ENCODE peak calls at places on chromosomes 16 and 17, in nine cellular contexts. T, G, Q, F, H, I, L, Z and X are unnamed samples.

GRCh38 chr17:81429353-81429774 is 34.1 kb downstream of the BAHCC1 start:
- DNase-seq in T (no peak), G (peak; percentile 94), I (no peak), L (peak; percentile 80), Q (no peak), F (peak; percentile 86), H (peak; percentile 90), Z (peak; percentile 80), X (no peak)

GRCh38 chr16:87145181-87146176 is 171.7 kb downstream of the C16orf95 start:
- DNase-seq in I (no peak), T (no peak), L (peak; percentile 43), Z (no peak), H (no peak), Q (no peak), F (no peak), G (no peak), X (no peak)

GRCh38 chr17:32519769-32520701 is 33.2 kb downstream of the CDK5R1 start:
- DNase-seq in Q (no peak), F (peak; percentile 26), Z (no peak), T (no peak), H (peak; percentile 30), I (peak; percentile 61), G (peak; percentile 14), L (no peak), X (no peak)

GRCh38 chr16:14353340-14353739 is 276.7 kb downstream of the PARN start:
- DNase-seq in G (no peak), L (no peak), Q (no peak), I (no peak), H (no peak), T (no peak), Z (no peak), F (no peak), X (no peak)

GRCh38 chr16:89315791-89316581 is 98.5 kb downstream of the ZNF778 start:
- DNase-seq in F (peak; percentile 44), I (peak; percentile 75), H (peak; percentile 34), Q (no peak), L (peak; percentile 58), Z (peak; percentile 69), G (no peak), T (no peak), X (no peak)

GRCh38 chr17:77434136-77435114 is 293.7 kb downstream of the SEC14L1 start:
- DNase-seq in G (no peak), I (no peak), T (no peak), F (no peak), L (no peak), Q (no peak), H (no peak), Z (no peak), X (no peak)

GRCh38 chr16:12168054-12169018 is 191.8 kb downstream of the SNX29 start:
- DNase-seq in Q (no peak), T (no peak), H (no peak), I (no peak), Z (no peak), L (no peak), F (no peak), G (no peak), X (no peak)

GRCh38 chr17:74432484-74433391 is 850 bp downstream of the GPRC5C start:
- DNase-seq in T (no peak), G (no peak), L (no peak), H (no peak), I (no peak), F (no peak), Z (peak; percentile 50), Q (no peak), X (no peak)

GRCh38 chr17:70804161-70804560 is 634.8 kb downstream of the KCNJ2 start:
- DNase-seq in Q (no peak), L (no peak), T (no peak), G (no peak), Z (no peak), H (no peak), F (no peak), I (no peak), X (no peak)

GRCh38 chr16:3168706-3169105 is 19.3 kb upstream of the OR1F1 start:
- DNase-seq in F (no peak), G (no peak), Q (no peak), Z (no peak), I (no peak), L (no peak), H (no peak), T (no peak), X (no peak)

GRCh38 chr17:76078859-76079576 is at the start of gene ZACN:
- DNase-seq in L (no peak), Q (no peak), F (no peak), H (no peak), I (no peak), T (no peak), Z (peak; percentile 47), G (no peak), X (no peak)

GRCh38 chr17:76081295-76082210 is 2.6 kb downstream of the ZACN start:
- DNase-seq in I (no peak), F (no peak), T (no peak), Z (no peak), L (no peak), Q (no peak), H (no peak), G (no peak), X (no peak)

GRCh38 chr17:76080934-76081287 is 1.9 kb downstream of the ZACN start:
- DNase-seq in T (no peak), I (no peak), F (no peak), Z (no peak), L (no peak), H (no peak), Q (no peak), G (no peak), X (no peak)

GRCh38 chr17:76080207-76080933 is 1.4 kb downstream of the ZACN start:
- DNase-seq in I (no peak), Q (no peak), Z (peak; percentile 48), T (no peak), L (no peak), H (no peak), F (no peak), G (no peak), X (no peak)

GRCh38 chr17:76079577-76080206 is 710 bp downstream of the ZACN start:
- DNase-seq in H (no peak), I (no peak), T (no peak), Q (no peak), F (no peak), L (no peak), Z (no peak), G (no peak), X (no peak)
- TF ChIP-seq CTCF in H (no peak), I (no peak), T (peak; percentile 44), Q (no peak), F (no peak), L (no peak), Z (no peak), G (no peak), X (no peak)

DNA sequence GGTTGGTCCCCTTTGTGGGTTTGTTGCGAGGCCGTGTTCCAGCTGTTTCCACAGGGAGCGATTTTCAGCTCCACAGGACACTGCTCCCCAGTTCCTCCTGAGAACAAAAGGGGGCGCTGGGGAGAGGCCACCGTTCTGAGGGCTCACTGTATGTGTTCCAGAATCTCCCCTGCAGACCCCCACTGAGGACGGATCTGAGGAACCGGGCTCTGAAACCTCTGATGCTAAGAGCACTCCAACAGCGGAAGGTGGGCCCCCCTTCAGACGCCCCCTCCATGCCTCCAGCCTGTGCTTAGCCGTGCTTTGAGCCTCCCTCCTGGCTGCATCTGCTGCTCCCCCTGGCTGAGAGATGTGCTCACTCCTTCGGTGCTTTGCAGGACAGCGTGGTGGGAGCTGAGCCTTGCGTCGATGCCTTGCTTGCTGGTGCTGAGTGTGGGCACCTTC is 27.3 kb upstream of the STH start:
- DNase-seq in G (no peak), Z (no peak), Q (no peak), T (no peak), H (no peak), L (no peak), F (no peak), I (no peak), X (no peak)
- TF ChIP-seq CTCF in G (no peak), Z (no peak), Q (no peak), T (no peak), H (no peak), L (no peak), F (no peak), I (peak; percentile 9), X (no peak)

GRCh38 chr17:60747069-60747808 is 69.6 kb downstream of the BCAS3 start:
- DNase-seq in G (no peak), T (no peak), H (no peak), Z (no peak), L (no peak), F (no peak), Q (no peak), I (no peak), X (no peak)

GRCh38 chr17:60743282-60743681 is 65.6 kb downstream of the BCAS3 start:
- DNase-seq in G (no peak), T (no peak), L (no peak), I (no peak), F (no peak), Z (no peak), H (no peak), Q (no peak), X (no peak)

GRCh38 chr17:60743812-60744211 is 66.2 kb downstream of the BCAS3 start:
- DNase-seq in I (no peak), Q (no peak), F (no peak), L (no peak), G (peak; percentile 11), T (no peak), Z (no peak), H (no peak), X (no peak)

GRCh38 chr17:60744355-60744958 is 66.8 kb downstream of the BCAS3 start:
- DNase-seq in G (no peak), Q (no peak), F (no peak), I (no peak), Z (no peak), L (no peak), H (no peak), T (no peak), X (no peak)

GRCh38 chr17:60745544-60745943 is 67.9 kb downstream of the BCAS3 start:
- DNase-seq in H (no peak), Q (no peak), I (no peak), T (no peak), G (no peak), Z (no peak), L (peak; percentile 22), F (no peak), X (no peak)
- TF ChIP-seq CTCF in H (no peak), Q (no peak), I (no peak), T (no peak), G (no peak), Z (no peak), L (peak; percentile 42), F (no peak), X (no peak)

GRCh38 chr16:4935231-4935855 is 1.6 kb downstream of the PPL start:
- DNase-seq in I (no peak), T (no peak), Q (no peak), L (no peak), F (peak; percentile 70), Z (no peak), G (peak; percentile 74), H (peak; percentile 83), X (no peak)

GRCh38 chr16:4934591-4934990 is 2.4 kb downstream of the PPL start:
- DNase-seq in G (no peak), Z (no peak), F (no peak), I (no peak), H (no peak), Q (no peak), T (no peak), L (no peak), X (no peak)

GRCh38 chr16:4937782-4938682 is 1.1 kb upstream of the PPL start:
- DNase-seq in I (no peak), L (no peak), G (peak; percentile 51), T (no peak), Q (no peak), F (peak; percentile 60), Z (peak; percentile 67), H (no peak), X (no peak)

GRCh38 chr16:4936991-4937781 is at the start of gene PPL:
- DNase-seq in T (peak; percentile 97), G (peak; percentile 98), L (peak; percentile 73), Q (no peak), F (peak; percentile 96), I (peak; percentile 91), Z (peak; percentile 98), H (peak; percentile 97), X (peak; percentile 29)

GRCh38 chr16:4936181-4936990 is 562 bp downstream of the PPL start:
- DNase-seq in F (peak; percentile 53), G (peak; percentile 64), Q (no peak), Z (peak; percentile 72), L (peak; percentile 42), T (peak; percentile 69), H (peak; percentile 38), I (peak; percentile 55), X (no peak)
- TF ChIP-seq CTCF in F (no peak), G (peak; percentile 10), Q (no peak), Z (peak; percentile 36), L (peak; percentile 37), T (peak; percentile 58), H (no peak), I (peak; percentile 23), X (no peak)